ENCODE peak calls at places on chromosomes 4 and X, in ten cellular contexts. S is fibroblast of lung, Q is tibial artery, I is IMR-90, C is breast epithelium, R is pancreas, Y is cardiac muscle cell, P is transverse colon, Z is spleen, H is lung. X is an unnamed sample.

GRCh38 chr4:84379881-84380618 is 119.0 kb downstream of the NKX6-1 start:
- DNase-seq in Q (no peak), P (no peak), H (no peak), I (no peak), R (no peak), Z (no peak), C (no peak), S (peak), Y (peak), X (no peak)

GRCh38 chrX:18415386-18415785 is 10.0 kb upstream of the CDKL5 start:
- DNase-seq in Q (no peak), Z (no peak), R (no peak), H (no peak), C (no peak), P (no peak), S (peak), I (peak), Y (peak), X (no peak)

GRCh38 chrX:1239681-1240142 is 27.3 kb upstream of the CRLF2 start:
- DNase-seq in S (no peak), Z (peak), Q (peak), H (peak), P (peak), C (no peak), Y (no peak), R (peak), I (no peak), X (no peak)

GRCh38 chr4:154984148-154984547 is 203.1 kb downstream of the RBM46 start:
- DNase-seq in Y (no peak), C (no peak), S (no peak), I (no peak), P (no peak), R (no peak), Z (no peak), H (no peak), Q (no peak), X (no peak)

GRCh38 chr4:164997324-164997723 is 19.9 kb upstream of the TRIM61 start:
- DNase-seq in R (no peak), Z (no peak), P (peak), S (peak), I (no peak), Q (no peak), Y (no peak), H (no peak), C (no peak), X (peak)

GRCh38 chr4:70544279-70544870 is 26.0 kb downstream of the AMTN start:
- DNase-seq in Z (no peak), P (no peak), H (no peak), I (peak), Q (no peak), R (no peak), Y (peak), C (no peak), S (peak), X (peak)

GRCh38 chr4:121726642-121727268 is 30.0 kb upstream of the ANXA5 start:
- DNase-seq in H (no peak), Y (peak), C (no peak), Q (no peak), P (no peak), R (no peak), Z (no peak), I (peak), S (peak), X (peak)

GRCh38 chrX:72060196-72060974 is 71.3 kb downstream of the RTL5 start:
- DNase-seq in P (no peak), R (no peak), Z (no peak), I (peak), Y (peak), S (no peak), H (no peak), Q (peak), C (no peak), X (no peak)

GRCh38 chr4:92968556-92968955 is 664.8 kb downstream of the GRID2 start:
- DNase-seq in S (no peak), R (no peak), Y (no peak), P (no peak), Q (no peak), I (no peak), Z (no peak), C (no peak), H (no peak), X (no peak)

GRCh38 chr4:51963871-51964513 is 56.2 kb downstream of the LRRC66 start:
- DNase-seq in H (no peak), S (no peak), R (no peak), I (no peak), P (no peak), Z (no peak), Q (no peak), C (no peak), Y (no peak), X (no peak)

GRCh38 chrX:121479406-121479805 is 432.0 kb downstream of the GLUD2 start:
- DNase-seq in Z (no peak), Q (no peak), I (no peak), P (no peak), C (no peak), Y (peak), R (no peak), H (no peak), S (no peak), X (no peak)

GRCh38 chrX:16578218-16578617 is 71.7 kb upstream of the S100G start:
- DNase-seq in R (no peak), C (no peak), S (peak), P (no peak), Z (no peak), I (peak), H (no peak), Y (no peak), Q (no peak), X (no peak)
- TF ChIP-seq CTCF in R (no peak), C (no peak), S (no peak), P (no peak), Z (no peak), I (no peak), H (no peak), Y (no peak), Q (no peak), X (no peak)

GRCh38 chr4:26238426-26238781 is 82.4 kb upstream of the RBPJ start:
- DNase-seq in Q (no peak), R (no peak), Z (no peak), H (no peak), I (no peak), Y (no peak), S (no peak), C (no peak), P (peak), X (no peak)
- H3K27ac ChIP-seq in Q (no peak), R (no peak), Z (no peak), H (no peak), I (peak), Y (no peak), S (peak), C (no peak), P (peak), X (no peak)

DNA sequence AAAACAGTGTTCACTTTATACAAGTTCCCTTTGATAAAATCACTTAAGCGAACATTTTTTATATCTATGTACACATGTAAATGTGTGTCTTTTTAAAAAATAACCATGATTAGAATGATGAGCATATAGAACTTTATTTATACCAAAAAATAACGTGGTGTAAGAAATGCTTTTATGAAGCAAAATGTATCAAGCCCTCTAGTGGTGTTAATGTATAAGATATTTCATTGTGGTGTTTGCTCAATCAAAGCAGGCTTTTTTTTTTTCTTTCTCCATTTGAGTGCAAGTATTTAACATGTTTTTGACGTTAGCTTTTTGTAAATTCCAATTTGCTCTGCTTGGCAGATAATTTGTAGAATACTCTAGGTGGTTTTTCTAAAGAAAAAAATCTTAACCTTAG is 2092.4 kb upstream of the TENM3 start:
- DNase-seq in S (peak), Y (no peak), I (peak), Z (no peak), Q (no peak), R (no peak), P (no peak), H (no peak), C (no peak), X (peak)
- TF ChIP-seq CTCF in S (peak), Y (no peak), I (peak), Z (no peak), Q (no peak), R (no peak), P (peak), H (no peak), C (no peak), X (peak)

GRCh38 chr4:185965456-185966384 is 103.2 kb upstream of the TLR3 start:
- DNase-seq in I (no peak), C (no peak), H (no peak), Q (no peak), P (no peak), S (no peak), Y (no peak), R (no peak), Z (no peak), X (peak)
- H3K27ac ChIP-seq in I (no peak), C (peak), H (peak), Q (peak), P (no peak), S (no peak), Y (no peak), R (no peak), Z (peak), X (no peak)

GRCh38 chr4:87525636-87526035 is 3.5 kb downstream of the SPARCL1 start:
- DNase-seq in I (peak), C (no peak), Z (no peak), P (no peak), Y (peak), Q (no peak), H (no peak), S (peak), R (no peak), X (no peak)

GRCh38 chr4:87516683-87517082 is 12.5 kb downstream of the SPARCL1 start:
- DNase-seq in Z (no peak), Q (no peak), Y (peak), H (no peak), P (no peak), R (no peak), C (no peak), I (no peak), S (no peak), X (no peak)

GRCh38 chr4:87524456-87524855 is 4.7 kb downstream of the SPARCL1 start:
- DNase-seq in Q (no peak), H (no peak), C (no peak), Y (no peak), S (no peak), I (peak), P (no peak), R (no peak), Z (no peak), X (no peak)

GRCh38 chr4:87523307-87523706 is 5.9 kb downstream of the SPARCL1 start:
- DNase-seq in H (no peak), S (no peak), R (no peak), I (no peak), Z (no peak), Q (no peak), Y (no peak), P (no peak), C (no peak), X (no peak)

DNA sequence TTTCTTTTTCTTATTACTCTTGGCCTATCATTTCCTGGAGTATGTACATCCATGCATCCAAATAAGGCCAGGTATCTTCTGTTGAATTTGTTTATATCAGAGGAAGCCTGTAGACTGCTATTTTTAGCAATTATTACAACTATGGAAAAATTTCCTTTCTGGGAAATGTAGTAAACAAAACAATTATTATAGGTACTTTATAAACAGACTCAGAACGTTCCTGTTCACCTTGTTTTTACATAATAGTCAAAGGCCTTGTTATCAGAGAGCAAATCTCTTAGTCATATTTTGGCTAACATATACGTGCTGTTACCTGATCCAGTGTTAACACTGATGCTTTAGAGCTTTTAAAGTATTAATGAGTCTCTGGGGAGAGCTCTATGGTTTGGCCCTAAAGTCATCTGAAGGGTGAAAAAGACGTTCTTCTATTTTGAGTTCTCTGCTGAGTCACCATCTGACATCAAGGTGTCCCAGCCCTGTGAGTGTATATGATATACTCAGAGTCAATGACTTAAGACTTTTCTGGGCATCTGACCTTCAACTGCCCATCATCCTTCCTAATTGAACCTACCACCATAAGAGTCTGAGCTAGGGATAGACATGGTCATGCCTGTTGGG is 7.3 kb downstream of the SPARCL1 start:
- DNase-seq in Z (no peak), Y (no peak), H (no peak), Q (no peak), I (peak), C (no peak), S (peak), R (no peak), P (no peak), X (peak)
- TF ChIP-seq CTCF in Z (no peak), Y (no peak), H (no peak), Q (no peak), I (no peak), C (no peak), S (no peak), R (no peak), P (no peak), X (no peak)

DNA sequence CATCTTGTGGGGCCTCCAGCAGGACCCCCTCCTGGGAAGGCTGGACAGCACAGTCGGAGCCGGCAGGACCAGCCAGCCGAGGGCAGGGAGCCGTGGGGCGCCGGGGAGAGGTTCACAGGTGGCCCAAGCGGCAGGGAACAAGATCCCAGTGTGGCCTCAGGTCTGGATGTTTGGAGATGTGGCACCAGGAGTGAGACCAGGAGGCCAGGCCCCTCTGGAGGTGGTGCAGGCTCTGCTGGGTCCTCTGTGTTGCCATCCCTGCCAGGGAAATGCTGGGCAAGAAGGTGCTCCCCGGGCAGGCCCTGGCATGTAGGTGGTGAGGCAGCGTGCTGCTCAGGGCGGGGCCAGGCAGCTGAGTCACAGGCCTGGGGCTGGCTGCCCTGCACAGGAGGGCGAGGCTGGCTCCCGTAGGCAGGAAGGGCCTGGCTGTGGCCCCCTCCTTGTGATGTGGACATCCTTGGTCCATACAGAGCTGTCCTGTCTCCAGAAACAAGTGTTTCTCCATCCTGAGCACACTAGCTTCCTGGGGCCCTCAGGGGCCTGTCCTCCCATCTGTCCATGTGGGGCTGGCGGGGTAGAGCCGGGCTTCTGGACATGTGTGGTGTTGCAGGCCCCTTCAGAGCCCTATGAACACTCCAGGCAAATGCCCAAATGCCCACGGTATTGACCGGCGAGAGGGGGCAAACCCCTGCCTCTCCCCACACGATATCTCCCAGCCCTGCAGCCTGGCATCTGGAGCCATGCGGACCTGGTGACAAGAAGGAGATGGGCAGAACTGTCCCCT is 4.8 kb upstream of the HGFAC start:
- DNase-seq in P (peak), Z (no peak), I (peak), Q (no peak), H (peak), C (peak), R (no peak), S (peak), Y (peak), X (no peak)
- H3K27ac ChIP-seq in P (no peak), Z (no peak), I (peak), Q (no peak), H (no peak), C (peak), R (no peak), S (peak), Y (no peak), X (no peak)

DNA sequence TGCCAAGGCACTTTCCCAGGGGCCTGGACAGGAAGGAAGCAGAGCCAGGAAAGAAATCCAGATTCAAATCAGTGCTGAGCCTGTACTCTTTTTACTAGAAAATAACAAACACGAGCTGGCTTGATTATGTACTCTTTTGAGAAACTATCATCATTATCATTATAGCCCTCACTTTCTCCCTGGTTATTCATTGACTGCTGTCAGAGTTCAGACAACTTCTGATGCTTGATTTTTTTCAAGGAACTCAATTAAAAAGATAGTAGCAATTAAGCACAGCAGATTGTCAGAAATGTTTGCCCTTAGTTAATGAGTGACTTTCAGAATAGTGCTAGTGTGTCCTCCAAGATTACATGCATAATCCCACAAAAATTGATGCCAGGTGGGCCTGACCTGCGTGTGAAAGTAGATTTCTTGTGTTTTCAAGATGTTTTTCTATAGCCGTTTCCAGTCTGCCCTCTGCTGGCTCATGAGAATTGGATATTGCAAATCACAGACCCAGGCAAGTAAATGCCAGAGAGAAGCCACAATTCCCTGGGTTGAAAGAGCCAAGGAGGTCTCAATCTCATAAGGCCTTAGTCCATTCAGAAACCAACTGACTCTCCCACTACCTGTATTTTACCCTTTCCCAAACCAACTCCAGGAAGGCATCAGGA is 14.3 kb upstream of the PNPLA4 start:
- DNase-seq in H (no peak), Z (no peak), R (no peak), C (no peak), P (peak), I (peak), S (peak), Q (no peak), Y (peak), X (no peak)
- TF ChIP-seq CTCF in H (no peak), Z (no peak), R (no peak), C (no peak), P (no peak), I (peak), S (peak), Q (no peak), Y (peak), X (peak)

DNA sequence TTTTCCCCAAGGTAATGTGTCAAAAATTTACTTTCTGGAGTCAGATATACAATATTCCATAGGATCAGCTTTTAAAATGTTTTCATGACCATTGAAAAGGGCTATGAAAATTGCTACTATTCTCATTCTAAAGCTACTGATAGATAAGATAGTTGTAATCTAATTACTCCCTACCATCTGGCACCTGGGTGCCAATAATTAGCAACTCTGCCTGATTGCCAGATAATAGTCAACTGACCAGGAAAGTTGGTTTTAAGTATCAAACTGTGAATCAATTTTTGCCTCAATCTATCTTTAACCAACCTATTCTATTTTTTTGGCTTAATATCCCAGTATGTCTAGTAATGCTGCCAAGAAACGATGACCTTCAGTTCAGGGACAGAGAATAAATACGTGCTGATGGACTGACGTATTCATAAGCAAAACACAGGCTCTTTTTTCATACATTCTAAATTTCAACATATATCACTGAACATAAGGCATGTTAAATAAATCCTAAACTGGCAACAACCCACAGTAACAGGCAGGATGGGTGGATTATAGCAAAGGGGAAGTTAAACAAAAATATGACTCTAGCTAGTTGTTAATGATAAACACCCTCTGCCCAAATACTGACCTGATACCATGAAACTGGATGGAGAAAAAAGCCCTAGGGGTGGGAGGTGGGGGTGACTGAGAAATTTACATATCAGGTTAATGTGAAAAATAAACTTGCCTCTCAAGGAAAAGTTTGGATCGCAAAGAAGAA is 18.2 kb downstream of the SH3RF1 start:
- DNase-seq in Z (no peak), S (peak), Q (no peak), Y (peak), R (no peak), H (no peak), P (no peak), I (peak), C (no peak), X (no peak)
- H3K27ac ChIP-seq in Z (no peak), S (no peak), Q (peak), Y (no peak), R (peak), H (no peak), P (peak), I (no peak), C (peak), X (no peak)

GRCh38 chr4:140012688-140013087 is 141.3 kb downstream of the MAML3 start:
- DNase-seq in C (no peak), R (no peak), Y (peak), S (peak), P (peak), H (peak), Z (no peak), I (peak), Q (peak), X (peak)
- TF ChIP-seq CTCF in C (peak), R (peak), Y (peak), S (peak), P (peak), H (peak), Z (peak), I (peak), Q (peak), X (peak)

X was measured in MM.1S.